ENCODE peak calls at places on chromosomes 13 and 19, in nine cellular contexts. I is right lobe of liver; V is A549; T is stimulated activated CD4-positive, alpha-beta T cell treated with anti-CD3 and anti-CD28 coated beads, Interleukin-12 subunit alpha, Interleukin-12 subunit beta, amount 100 ng/mL, for 4 hours; D is nephron progenitor cell; S is lower leg skin; Z is BE2C; J is memory B cell; A is RPMI8226. C is an unnamed sample.

GRCh38 chr19:6519289-6519688 is 11.5 kb upstream of the TNFSF9 start:
- DNase-seq in I (no peak), V (peak), T (no peak), D (no peak), S (no peak), Z (no peak), J (no peak), A (no peak), C (peak)

GRCh38 chr19:37718357-37718756 is 1.2 kb downstream of the ZNF607 start:
- DNase-seq in I (no peak), V (no peak), T (no peak), D (no peak), S (no peak), Z (no peak), J (no peak), A (no peak), C (no peak)

GRCh38 chr13:112112534-112113276 is 45.8 kb downstream of the SOX1 start:
- DNase-seq in I (no peak), V (no peak), T (no peak), D (no peak), S (no peak), Z (no peak), J (no peak), A (no peak), C (no peak)

GRCh38 chr19:3073159-3073563 is 10.9 kb upstream of the TLE5 start:
- DNase-seq in I (no peak), V (peak), T (no peak), D (no peak), S (no peak), Z (peak), J (no peak), A (no peak), C (no peak)

GRCh38 chr19:36605839-36606478 is 846 bp downstream of the ZNF382 start:
- DNase-seq in I (no peak), V (no peak), T (no peak), D (no peak), S (no peak), Z (no peak), J (no peak), A (no peak), C (no peak)

GRCh38 chr13:30743319-30744055 is 8.1 kb downstream of the ALOX5AP start:
- DNase-seq in I (no peak), V (peak), T (no peak), D (no peak), S (no peak), Z (no peak), J (no peak), A (no peak), C (peak)

GRCh38 chr19:17511724-17512573 is 500 bp downstream of the PGLS start:
- DNase-seq in I (peak), V (peak), T (peak), D (peak), S (peak), Z (peak), J (peak), A (peak), C (no peak)

GRCh38 chr19:19259741-19260140 is 13.4 kb downstream of the TM6SF2 start:
- DNase-seq in I (no peak), V (peak), T (no peak), D (no peak), S (no peak), Z (peak), J (no peak), A (peak), C (no peak)

GRCh38 chr19:50358483-50359431 is 6.7 kb downstream of the NAPSA start:
- DNase-seq in I (peak), V (no peak), T (peak), D (no peak), S (no peak), Z (peak), J (peak), A (peak), C (no peak)

GRCh38 chr19:16014923-16015804 is 61.1 kb upstream of the TPM4 start:
- DNase-seq in I (no peak), V (no peak), T (no peak), D (no peak), S (peak), Z (no peak), J (no peak), A (no peak), C (no peak)

GRCh38 chr19:16985403-16985802 is 41.2 kb downstream of the CPAMD8 start:
- DNase-seq in I (no peak), V (no peak), T (no peak), D (no peak), S (no peak), Z (no peak), J (no peak), A (no peak), C (no peak)

GRCh38 chr13:31755803-31756212 is 16.5 kb downstream of the RXFP2 start:
- DNase-seq in I (no peak), V (no peak), T (no peak), D (no peak), S (no peak), Z (no peak), J (no peak), A (no peak), C (no peak)

GRCh38 chr19:42129399-42130253 is 2.6 kb downstream of the POU2F2 start:
- DNase-seq in I (no peak), V (no peak), T (no peak), D (no peak), S (peak), Z (peak), J (peak), A (peak), C (peak)

C was measured in epithelial cell of prostate.